ENCODE peak calls at places on chromosomes 1 and 21, in seven cellular contexts. One of them, this sample, is unnamed.

GRCh38 chr1:27332536-27333281 is 9.1 kb upstream of the SYTL1 start:
- DNase-seq in osteocyte: no peak
- DNase-seq in dorsolateral prefrontal cortex: peak
- DNase-seq in type B pancreatic cell: no peak
- DNase-seq in WERI-Rb-1: peak
- DNase-seq in HL-60: no peak
- DNase-seq in CD4-positive, alpha-beta T cell: peak
- DNase-seq in this sample: peak

GRCh38 chr1:154895779-154896178 is 25.7 kb upstream of the KCNN3 start:
- DNase-seq in osteocyte: no peak
- DNase-seq in dorsolateral prefrontal cortex: no peak
- DNase-seq in type B pancreatic cell: no peak
- DNase-seq in WERI-Rb-1: peak
- DNase-seq in HL-60: no peak
- DNase-seq in CD4-positive, alpha-beta T cell: no peak
- DNase-seq in this sample: no peak

GRCh38 chr21:26965567-26966359 is 1.1 kb downstream of the ADAMTS5 start:
- DNase-seq in osteocyte: peak
- DNase-seq in dorsolateral prefrontal cortex: peak
- DNase-seq in type B pancreatic cell: peak
- DNase-seq in WERI-Rb-1: no peak
- DNase-seq in HL-60: no peak
- DNase-seq in CD4-positive, alpha-beta T cell: no peak
- DNase-seq in this sample: no peak

GRCh38 chr1:41144285-41144684 is 97.8 kb downstream of the SCMH1 start:
- DNase-seq in osteocyte: no peak
- DNase-seq in dorsolateral prefrontal cortex: no peak
- DNase-seq in type B pancreatic cell: no peak
- DNase-seq in WERI-Rb-1: no peak
- DNase-seq in HL-60: no peak
- DNase-seq in CD4-positive, alpha-beta T cell: no peak
- DNase-seq in this sample: no peak

GRCh38 chr1:25022361-25023189 is 92.5 kb upstream of the RUNX3 start:
- DNase-seq in osteocyte: peak
- DNase-seq in dorsolateral prefrontal cortex: peak
- DNase-seq in type B pancreatic cell: no peak
- DNase-seq in WERI-Rb-1: no peak
- DNase-seq in HL-60: peak
- DNase-seq in CD4-positive, alpha-beta T cell: peak
- DNase-seq in this sample: peak

GRCh38 chr1:171811671-171812070 is 29.6 kb upstream of the DNM3 start:
- DNase-seq in osteocyte: no peak
- DNase-seq in dorsolateral prefrontal cortex: no peak
- DNase-seq in type B pancreatic cell: no peak
- DNase-seq in WERI-Rb-1: no peak
- DNase-seq in HL-60: no peak
- DNase-seq in CD4-positive, alpha-beta T cell: no peak
- DNase-seq in this sample: no peak

GRCh38 chr1:240027059-240027462 is 64.6 kb upstream of the FMN2 start:
- DNase-seq in osteocyte: no peak
- DNase-seq in dorsolateral prefrontal cortex: peak
- DNase-seq in type B pancreatic cell: no peak
- DNase-seq in WERI-Rb-1: peak
- DNase-seq in HL-60: peak
- DNase-seq in CD4-positive, alpha-beta T cell: no peak
- DNase-seq in this sample: peak

GRCh38 chr1:212967767-212968166 is 17.4 kb downstream of the VASH2 start:
- DNase-seq in osteocyte: no peak
- DNase-seq in dorsolateral prefrontal cortex: no peak
- DNase-seq in type B pancreatic cell: no peak
- DNase-seq in WERI-Rb-1: peak
- DNase-seq in HL-60: peak
- DNase-seq in CD4-positive, alpha-beta T cell: no peak
- DNase-seq in this sample: no peak

GRCh38 chr1:32948905-32949304 is 15.7 kb downstream of the RNF19B start:
- DNase-seq in osteocyte: no peak
- DNase-seq in dorsolateral prefrontal cortex: no peak
- DNase-seq in type B pancreatic cell: no peak
- DNase-seq in WERI-Rb-1: no peak
- DNase-seq in HL-60: no peak
- DNase-seq in CD4-positive, alpha-beta T cell: no peak
- DNase-seq in this sample: no peak

GRCh38 chr21:19405326-19405725 is 1001.7 kb upstream of the TMPRSS15 start:
- DNase-seq in osteocyte: no peak
- DNase-seq in dorsolateral prefrontal cortex: no peak
- DNase-seq in type B pancreatic cell: no peak
- DNase-seq in WERI-Rb-1: no peak
- DNase-seq in HL-60: no peak
- DNase-seq in CD4-positive, alpha-beta T cell: no peak
- DNase-seq in this sample: no peak

GRCh38 chr1:242454262-242455051 is 70.0 kb downstream of the PLD5 start:
- DNase-seq in osteocyte: no peak
- DNase-seq in dorsolateral prefrontal cortex: no peak
- DNase-seq in type B pancreatic cell: no peak
- DNase-seq in WERI-Rb-1: peak
- DNase-seq in HL-60: no peak
- DNase-seq in CD4-positive, alpha-beta T cell: no peak
- DNase-seq in this sample: peak

GRCh38 chr21:37620401-37620800 is 253.8 kb downstream of the DYRK1A start:
- DNase-seq in osteocyte: no peak
- DNase-seq in dorsolateral prefrontal cortex: no peak
- DNase-seq in type B pancreatic cell: no peak
- DNase-seq in WERI-Rb-1: no peak
- DNase-seq in HL-60: no peak
- DNase-seq in CD4-positive, alpha-beta T cell: no peak
- DNase-seq in this sample: no peak

GRCh38 chr1:63698001-63698838 is 75.6 kb upstream of the ROR1 start:
- DNase-seq in osteocyte: no peak
- DNase-seq in dorsolateral prefrontal cortex: peak
- DNase-seq in type B pancreatic cell: no peak
- DNase-seq in WERI-Rb-1: no peak
- DNase-seq in HL-60: no peak
- DNase-seq in CD4-positive, alpha-beta T cell: no peak
- DNase-seq in this sample: no peak

GRCh38 chr1:40478276-40478675 is 1.2 kb downstream of the ZFP69 start:
- DNase-seq in osteocyte: no peak
- DNase-seq in dorsolateral prefrontal cortex: no peak
- DNase-seq in type B pancreatic cell: no peak
- DNase-seq in WERI-Rb-1: no peak
- DNase-seq in HL-60: no peak
- DNase-seq in CD4-positive, alpha-beta T cell: no peak
- DNase-seq in this sample: no peak

GRCh38 chr21:25831300-25831699 is 96.5 kb downstream of the GABPA start:
- DNase-seq in osteocyte: no peak
- DNase-seq in dorsolateral prefrontal cortex: no peak
- DNase-seq in type B pancreatic cell: no peak
- DNase-seq in WERI-Rb-1: no peak
- DNase-seq in HL-60: no peak
- DNase-seq in CD4-positive, alpha-beta T cell: no peak
- DNase-seq in this sample: no peak

GRCh38 chr1:43455205-43455889 is 1.6 kb upstream of the HYI start:
- DNase-seq in osteocyte: no peak
- DNase-seq in dorsolateral prefrontal cortex: no peak
- DNase-seq in type B pancreatic cell: no peak
- DNase-seq in WERI-Rb-1: no peak
- DNase-seq in HL-60: no peak
- DNase-seq in CD4-positive, alpha-beta T cell: no peak
- DNase-seq in this sample: no peak

GRCh38 chr1:87706198-87706597 is 377.5 kb downstream of the LMO4 start:
- DNase-seq in osteocyte: no peak
- DNase-seq in dorsolateral prefrontal cortex: no peak
- DNase-seq in type B pancreatic cell: no peak
- DNase-seq in WERI-Rb-1: no peak
- DNase-seq in HL-60: no peak
- DNase-seq in CD4-positive, alpha-beta T cell: no peak
- DNase-seq in this sample: no peak

GRCh38 chr1:231885209-231885854 is 258.7 kb downstream of the DISC1 start:
- DNase-seq in osteocyte: no peak
- DNase-seq in dorsolateral prefrontal cortex: no peak
- DNase-seq in type B pancreatic cell: no peak
- DNase-seq in WERI-Rb-1: peak
- DNase-seq in HL-60: no peak
- DNase-seq in CD4-positive, alpha-beta T cell: no peak
- DNase-seq in this sample: no peak

GRCh38 chr1:43831866-43832654 is 101.5 kb upstream of the ARTN start:
- DNase-seq in osteocyte: no peak
- DNase-seq in dorsolateral prefrontal cortex: no peak
- DNase-seq in type B pancreatic cell: no peak
- DNase-seq in WERI-Rb-1: no peak
- DNase-seq in HL-60: no peak
- DNase-seq in CD4-positive, alpha-beta T cell: no peak
- DNase-seq in this sample: peak

GRCh38 chr1:66143661-66144060 is 351.0 kb downstream of the PDE4B start:
- DNase-seq in osteocyte: no peak
- DNase-seq in dorsolateral prefrontal cortex: no peak
- DNase-seq in type B pancreatic cell: no peak
- DNase-seq in WERI-Rb-1: no peak
- DNase-seq in HL-60: no peak
- DNase-seq in CD4-positive, alpha-beta T cell: no peak
- DNase-seq in this sample: no peak

GRCh38 chr1:58650141-58650540 is 49.7 kb downstream of the MYSM1 start:
- DNase-seq in osteocyte: no peak
- DNase-seq in dorsolateral prefrontal cortex: no peak
- DNase-seq in type B pancreatic cell: no peak
- DNase-seq in WERI-Rb-1: no peak
- DNase-seq in HL-60: no peak
- DNase-seq in CD4-positive, alpha-beta T cell: no peak
- DNase-seq in this sample: no peak

GRCh38 chr1:111275079-111275478 is 15.6 kb upstream of the CHIA start:
- DNase-seq in osteocyte: no peak
- DNase-seq in dorsolateral prefrontal cortex: no peak
- DNase-seq in type B pancreatic cell: no peak
- DNase-seq in WERI-Rb-1: no peak
- DNase-seq in HL-60: no peak
- DNase-seq in CD4-positive, alpha-beta T cell: no peak
- DNase-seq in this sample: peak

GRCh38 chr1:10947181-10947580 is 65.3 kb upstream of the TARDBP start:
- DNase-seq in osteocyte: no peak
- DNase-seq in dorsolateral prefrontal cortex: no peak
- DNase-seq in type B pancreatic cell: no peak
- DNase-seq in WERI-Rb-1: no peak
- DNase-seq in HL-60: no peak
- DNase-seq in CD4-positive, alpha-beta T cell: no peak
- DNase-seq in this sample: no peak

GRCh38 chr1:10947691-10948462 is 64.6 kb upstream of the TARDBP start:
- DNase-seq in osteocyte: no peak
- DNase-seq in dorsolateral prefrontal cortex: no peak
- DNase-seq in type B pancreatic cell: no peak
- DNase-seq in WERI-Rb-1: no peak
- DNase-seq in HL-60: no peak
- DNase-seq in CD4-positive, alpha-beta T cell: no peak
- DNase-seq in this sample: no peak

GRCh38 chr1:10943991-10944730 is 68.3 kb upstream of the TARDBP start:
- DNase-seq in osteocyte: no peak
- DNase-seq in dorsolateral prefrontal cortex: no peak
- DNase-seq in type B pancreatic cell: no peak
- DNase-seq in WERI-Rb-1: peak
- DNase-seq in HL-60: no peak
- DNase-seq in CD4-positive, alpha-beta T cell: no peak
- DNase-seq in this sample: no peak

GRCh38 chr1:10948463-10948775 is 64.0 kb upstream of the TARDBP start:
- DNase-seq in osteocyte: no peak
- DNase-seq in dorsolateral prefrontal cortex: no peak
- DNase-seq in type B pancreatic cell: no peak
- DNase-seq in WERI-Rb-1: peak
- DNase-seq in HL-60: no peak
- DNase-seq in CD4-positive, alpha-beta T cell: no peak
- DNase-seq in this sample: no peak

GRCh38 chr1:10945988-10946387 is 66.5 kb upstream of the TARDBP start:
- DNase-seq in osteocyte: no peak
- DNase-seq in dorsolateral prefrontal cortex: no peak
- DNase-seq in type B pancreatic cell: no peak
- DNase-seq in WERI-Rb-1: peak
- DNase-seq in HL-60: no peak
- DNase-seq in CD4-positive, alpha-beta T cell: no peak
- DNase-seq in this sample: no peak
- TF ChIP-seq CTCF in osteocyte: no peak
- TF ChIP-seq CTCF in dorsolateral prefrontal cortex: peak
- TF ChIP-seq CTCF in type B pancreatic cell: no peak
- TF ChIP-seq CTCF in WERI-Rb-1: peak
- TF ChIP-seq CTCF in HL-60: no peak
- TF ChIP-seq CTCF in CD4-positive, alpha-beta T cell: no peak
- TF ChIP-seq CTCF in this sample: no peak

DNA sequence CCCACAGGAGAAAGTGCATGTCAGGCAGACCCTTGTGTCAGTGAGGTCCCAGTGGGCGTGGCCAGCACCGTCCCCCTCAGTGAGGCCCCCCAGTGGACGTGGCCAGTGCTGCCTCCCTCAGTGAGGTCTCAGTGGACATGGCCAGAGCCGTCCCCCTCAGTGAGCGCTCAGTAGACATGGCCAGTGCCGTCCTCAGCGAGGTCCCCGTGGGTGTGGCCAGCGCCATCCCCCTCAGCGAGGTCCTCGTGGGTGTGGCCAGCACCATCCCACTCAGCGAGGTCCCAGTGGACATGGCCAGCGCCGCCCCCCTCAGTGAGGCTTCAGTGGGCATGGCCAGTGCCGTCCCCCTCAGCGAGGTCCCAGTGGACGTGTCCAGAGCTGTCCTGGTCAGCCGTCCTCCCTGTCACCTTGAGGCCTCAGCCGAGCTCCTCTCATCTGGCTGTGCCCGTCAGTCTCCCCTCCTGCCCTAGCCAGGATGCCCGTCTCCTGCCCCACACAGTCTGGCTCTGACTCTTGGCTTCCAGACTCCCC is 35.5 kb downstream of the PDE9A start:
- DNase-seq in osteocyte: no peak
- DNase-seq in dorsolateral prefrontal cortex: no peak
- DNase-seq in type B pancreatic cell: no peak
- DNase-seq in WERI-Rb-1: peak
- DNase-seq in HL-60: no peak
- DNase-seq in CD4-positive, alpha-beta T cell: no peak
- DNase-seq in this sample: no peak
- TF ChIP-seq CTCF in osteocyte: no peak
- TF ChIP-seq CTCF in dorsolateral prefrontal cortex: no peak
- TF ChIP-seq CTCF in type B pancreatic cell: no peak
- TF ChIP-seq CTCF in WERI-Rb-1: peak
- TF ChIP-seq CTCF in HL-60: no peak
- TF ChIP-seq CTCF in CD4-positive, alpha-beta T cell: no peak
- TF ChIP-seq CTCF in this sample: no peak

DNA sequence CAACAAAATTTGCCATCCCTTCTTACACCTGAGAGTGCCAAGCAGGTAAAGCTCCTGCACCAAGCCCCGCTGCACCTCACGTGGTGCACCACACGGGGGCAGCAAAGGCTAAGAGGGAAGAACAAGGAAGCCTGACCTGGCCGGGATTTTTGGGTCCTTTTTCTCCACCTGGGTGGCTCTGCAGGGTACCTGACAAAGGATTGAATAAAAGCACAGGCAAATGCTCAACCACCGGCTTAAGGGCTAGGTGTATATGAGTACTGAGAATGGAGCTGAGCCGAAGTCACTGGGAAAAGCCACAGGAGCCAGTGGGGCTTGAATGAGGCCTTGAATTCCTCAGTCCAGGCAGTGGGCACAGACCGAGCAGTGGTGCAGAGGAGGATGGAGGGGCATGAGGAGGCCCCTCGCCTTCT is 36.4 kb downstream of the ZNF697 start:
- DNase-seq in osteocyte: peak
- DNase-seq in dorsolateral prefrontal cortex: peak
- DNase-seq in type B pancreatic cell: peak
- DNase-seq in WERI-Rb-1: peak
- DNase-seq in HL-60: no peak
- DNase-seq in CD4-positive, alpha-beta T cell: peak
- DNase-seq in this sample: peak
- TF ChIP-seq CTCF in osteocyte: peak
- TF ChIP-seq CTCF in dorsolateral prefrontal cortex: peak
- TF ChIP-seq CTCF in type B pancreatic cell: peak
- TF ChIP-seq CTCF in WERI-Rb-1: peak
- TF ChIP-seq CTCF in HL-60: peak
- TF ChIP-seq CTCF in CD4-positive, alpha-beta T cell: peak
- TF ChIP-seq CTCF in this sample: peak

GRCh38 chr1:15957221-15958090 is 18.4 kb downstream of the ZBTB17 start:
- DNase-seq in osteocyte: no peak
- DNase-seq in dorsolateral prefrontal cortex: peak
- DNase-seq in type B pancreatic cell: no peak
- DNase-seq in WERI-Rb-1: no peak
- DNase-seq in HL-60: no peak
- DNase-seq in CD4-positive, alpha-beta T cell: no peak
- DNase-seq in this sample: no peak
- TF ChIP-seq CTCF in osteocyte: peak
- TF ChIP-seq CTCF in dorsolateral prefrontal cortex: peak
- TF ChIP-seq CTCF in type B pancreatic cell: peak
- TF ChIP-seq CTCF in WERI-Rb-1: peak
- TF ChIP-seq CTCF in HL-60: no peak
- TF ChIP-seq CTCF in CD4-positive, alpha-beta T cell: no peak
- TF ChIP-seq CTCF in this sample: no peak

This sample was measured in GM13976.